ENCODE peak calls at places on chromosomes 1 and 21, in six cellular contexts. One of them, this sample, is unnamed.

GRCh38 chr1:5273280-5274003 is 619.0 kb downstream of the AJAP1 start:
- DNase-seq in K562: no peak
- DNase-seq in endothelial cell of umbilical vein: no peak
- DNase-seq in NB4: no peak
- DNase-seq in GM12878: no peak
- DNase-seq in HepG2: no peak
- DNase-seq in this sample: no peak

GRCh38 chr1:159881930-159882839 is 17.8 kb downstream of the CFAP45 start:
- DNase-seq in K562: peak; percentile 68
- DNase-seq in endothelial cell of umbilical vein: peak; percentile 89
- DNase-seq in NB4: peak; percentile 38
- DNase-seq in GM12878: no peak
- DNase-seq in HepG2: peak; percentile 32
- DNase-seq in this sample: peak; percentile 95

GRCh38 chr1:20716232-20716631 is 1.6 kb downstream of the KIF17 start:
- DNase-seq in K562: no peak
- DNase-seq in endothelial cell of umbilical vein: no peak
- DNase-seq in NB4: no peak
- DNase-seq in GM12878: no peak
- DNase-seq in HepG2: no peak
- DNase-seq in this sample: no peak

GRCh38 chr1:205356424-205357151 is at the start of gene KLHDC8A:
- DNase-seq in K562: no peak
- DNase-seq in endothelial cell of umbilical vein: no peak
- DNase-seq in NB4: no peak
- DNase-seq in GM12878: no peak
- DNase-seq in HepG2: no peak
- DNase-seq in this sample: no peak

GRCh38 chr1:227447531-227447990 is 115.8 kb upstream of the ZNF678 start:
- DNase-seq in K562: no peak
- DNase-seq in endothelial cell of umbilical vein: peak; percentile 46
- DNase-seq in NB4: no peak
- DNase-seq in GM12878: no peak
- DNase-seq in HepG2: no peak
- DNase-seq in this sample: no peak

GRCh38 chr1:89306273-89306672 is 33.6 kb upstream of the GBP5 start:
- DNase-seq in K562: no peak
- DNase-seq in endothelial cell of umbilical vein: no peak
- DNase-seq in NB4: no peak
- DNase-seq in GM12878: no peak
- DNase-seq in HepG2: no peak
- DNase-seq in this sample: no peak

GRCh38 chr1:175911138-175911537 is 167.7 kb upstream of the TNR start:
- DNase-seq in K562: no peak
- DNase-seq in endothelial cell of umbilical vein: no peak
- DNase-seq in NB4: no peak
- DNase-seq in GM12878: no peak
- DNase-seq in HepG2: no peak
- DNase-seq in this sample: no peak

GRCh38 chr1:61746768-61747167 is 4.5 kb downstream of the PATJ start:
- DNase-seq in K562: no peak
- DNase-seq in endothelial cell of umbilical vein: no peak
- DNase-seq in NB4: no peak
- DNase-seq in GM12878: no peak
- DNase-seq in HepG2: no peak
- DNase-seq in this sample: peak; percentile 12

GRCh38 chr1:205376739-205377138 is 20.0 kb upstream of the KLHDC8A start:
- DNase-seq in K562: no peak
- DNase-seq in endothelial cell of umbilical vein: no peak
- DNase-seq in NB4: peak; percentile 9
- DNase-seq in GM12878: no peak
- DNase-seq in HepG2: no peak
- DNase-seq in this sample: no peak

GRCh38 chr1:58431847-58432246 is 114.7 kb downstream of the OMA1 start:
- DNase-seq in K562: no peak
- DNase-seq in endothelial cell of umbilical vein: no peak
- DNase-seq in NB4: no peak
- DNase-seq in GM12878: no peak
- DNase-seq in HepG2: no peak
- DNase-seq in this sample: no peak

GRCh38 chr1:116128669-116129068 is 17.5 kb downstream of the MAB21L3 start:
- DNase-seq in K562: no peak
- DNase-seq in endothelial cell of umbilical vein: no peak
- DNase-seq in NB4: no peak
- DNase-seq in GM12878: no peak
- DNase-seq in HepG2: no peak
- DNase-seq in this sample: no peak

GRCh38 chr21:46477765-46478164 is 19.1 kb downstream of the DIP2A start:
- DNase-seq in K562: no peak
- DNase-seq in endothelial cell of umbilical vein: no peak
- DNase-seq in NB4: no peak
- DNase-seq in GM12878: no peak
- DNase-seq in HepG2: no peak
- DNase-seq in this sample: no peak

GRCh38 chr1:206826409-206826808 is 39.0 kb upstream of the IL20 start:
- DNase-seq in K562: no peak
- DNase-seq in endothelial cell of umbilical vein: no peak
- DNase-seq in NB4: no peak
- DNase-seq in GM12878: no peak
- DNase-seq in HepG2: no peak
- DNase-seq in this sample: no peak

GRCh38 chr1:83910461-83910860 is 88.5 kb downstream of the TTLL7 start:
- DNase-seq in K562: no peak
- DNase-seq in endothelial cell of umbilical vein: no peak
- DNase-seq in NB4: no peak
- DNase-seq in GM12878: no peak
- DNase-seq in HepG2: no peak
- DNase-seq in this sample: no peak

GRCh38 chr1:54813479-54814147 is 12.5 kb upstream of the TTC22 start:
- DNase-seq in K562: no peak
- DNase-seq in endothelial cell of umbilical vein: no peak
- DNase-seq in NB4: no peak
- DNase-seq in GM12878: no peak
- DNase-seq in HepG2: no peak
- DNase-seq in this sample: no peak

GRCh38 chr21:37264808-37265207 is 2.3 kb downstream of the VPS26C start:
- DNase-seq in K562: no peak
- DNase-seq in endothelial cell of umbilical vein: no peak
- DNase-seq in NB4: no peak
- DNase-seq in GM12878: no peak
- DNase-seq in HepG2: no peak
- DNase-seq in this sample: no peak

GRCh38 chr1:37998913-37999433 is 6.3 kb downstream of the FHL3 start:
- DNase-seq in K562: no peak
- DNase-seq in endothelial cell of umbilical vein: no peak
- DNase-seq in NB4: peak; percentile 77
- DNase-seq in GM12878: no peak
- DNase-seq in HepG2: no peak
- DNase-seq in this sample: no peak

GRCh38 chr1:167984886-167985489 is 48.1 kb upstream of the MPC2 start:
- DNase-seq in K562: peak; percentile 32
- DNase-seq in endothelial cell of umbilical vein: no peak
- DNase-seq in NB4: peak; percentile 4
- DNase-seq in GM12878: no peak
- DNase-seq in HepG2: no peak
- DNase-seq in this sample: no peak

GRCh38 chr21:31915566-31915965 is 42.7 kb downstream of the HUNK start:
- DNase-seq in K562: no peak
- DNase-seq in endothelial cell of umbilical vein: no peak
- DNase-seq in NB4: no peak
- DNase-seq in GM12878: no peak
- DNase-seq in HepG2: peak; percentile 52
- DNase-seq in this sample: no peak

GRCh38 chr1:6638226-6638625 is 13.6 kb downstream of the THAP3 start:
- DNase-seq in K562: no peak
- DNase-seq in endothelial cell of umbilical vein: no peak
- DNase-seq in NB4: no peak
- DNase-seq in GM12878: no peak
- DNase-seq in HepG2: no peak
- DNase-seq in this sample: no peak

GRCh38 chr1:65791860-65792670 is 630 bp upstream of the PDE4B start:
- DNase-seq in K562: no peak
- DNase-seq in endothelial cell of umbilical vein: no peak
- DNase-seq in NB4: no peak
- DNase-seq in GM12878: no peak
- DNase-seq in HepG2: no peak
- DNase-seq in this sample: no peak

GRCh38 chr1:21586926-21587601 is 77.8 kb downstream of the ALPL start:
- DNase-seq in K562: peak; percentile 90
- DNase-seq in endothelial cell of umbilical vein: peak; percentile 83
- DNase-seq in NB4: peak; percentile 46
- DNase-seq in GM12878: no peak
- DNase-seq in HepG2: peak; percentile 69
- DNase-seq in this sample: peak; percentile 91

GRCh38 chr1:160942926-160943325 is 11.7 kb downstream of the ITLN2 start:
- DNase-seq in K562: no peak
- DNase-seq in endothelial cell of umbilical vein: peak; percentile 28
- DNase-seq in NB4: peak; percentile 18
- DNase-seq in GM12878: no peak
- DNase-seq in HepG2: peak; percentile 14
- DNase-seq in this sample: no peak

GRCh38 chr1:235060607-235061470 is 67.8 kb downstream of the TOMM20 start:
- DNase-seq in K562: no peak
- DNase-seq in endothelial cell of umbilical vein: no peak
- DNase-seq in NB4: no peak
- DNase-seq in GM12878: no peak
- DNase-seq in HepG2: peak; percentile 81
- DNase-seq in this sample: no peak

GRCh38 chr1:21511579-21512522 is 2.6 kb downstream of the ALPL start:
- DNase-seq in K562: no peak
- DNase-seq in endothelial cell of umbilical vein: no peak
- DNase-seq in NB4: no peak
- DNase-seq in GM12878: no peak
- DNase-seq in HepG2: no peak
- DNase-seq in this sample: no peak

GRCh38 chr1:204545202-204545601 is 29.0 kb downstream of the MDM4 start:
- DNase-seq in K562: no peak
- DNase-seq in endothelial cell of umbilical vein: no peak
- DNase-seq in NB4: no peak
- DNase-seq in GM12878: no peak
- DNase-seq in HepG2: no peak
- DNase-seq in this sample: no peak

GRCh38 chr1:234584926-234585325 is 25.1 kb downstream of the IRF2BP2 start:
- DNase-seq in K562: no peak
- DNase-seq in endothelial cell of umbilical vein: no peak
- DNase-seq in NB4: no peak
- DNase-seq in GM12878: no peak
- DNase-seq in HepG2: no peak
- DNase-seq in this sample: no peak

GRCh38 chr1:17979815-17980214 is 127.8 kb upstream of the IGSF21 start:
- DNase-seq in K562: peak; percentile 27
- DNase-seq in endothelial cell of umbilical vein: no peak
- DNase-seq in NB4: no peak
- DNase-seq in GM12878: no peak
- DNase-seq in HepG2: no peak
- DNase-seq in this sample: no peak

GRCh38 chr1:77683142-77683835 is 831 bp upstream of the ZZZ3 start:
- DNase-seq in K562: peak; percentile 88
- DNase-seq in endothelial cell of umbilical vein: peak; percentile 92
- DNase-seq in NB4: peak; percentile 96
- DNase-seq in GM12878: peak; percentile 45
- DNase-seq in HepG2: peak; percentile 85
- DNase-seq in this sample: peak; percentile 91

GRCh38 chr1:32878637-32879041 is 7.7 kb upstream of the HPCA start:
- DNase-seq in K562: no peak
- DNase-seq in endothelial cell of umbilical vein: no peak
- DNase-seq in NB4: no peak
- DNase-seq in GM12878: no peak
- DNase-seq in HepG2: no peak
- DNase-seq in this sample: no peak

GRCh38 chr1:32878183-32878582 is 7.5 kb upstream of the FNDC5 start:
- DNase-seq in K562: no peak
- DNase-seq in endothelial cell of umbilical vein: no peak
- DNase-seq in NB4: no peak
- DNase-seq in GM12878: no peak
- DNase-seq in HepG2: no peak
- DNase-seq in this sample: no peak

GRCh38 chr1:32876341-32877210 is 5.9 kb upstream of the FNDC5 start:
- DNase-seq in K562: peak; percentile 88
- DNase-seq in endothelial cell of umbilical vein: peak; percentile 58
- DNase-seq in NB4: peak; percentile 71
- DNase-seq in GM12878: no peak
- DNase-seq in HepG2: peak; percentile 24
- DNase-seq in this sample: peak; percentile 34

GRCh38 chr1:32874860-32875793 is 4.4 kb upstream of the FNDC5 start:
- DNase-seq in K562: no peak
- DNase-seq in endothelial cell of umbilical vein: no peak
- DNase-seq in NB4: no peak
- DNase-seq in GM12878: no peak
- DNase-seq in HepG2: no peak
- DNase-seq in this sample: no peak

GRCh38 chr1:32877211-32878110 is 6.7 kb upstream of the FNDC5 start:
- DNase-seq in K562: no peak
- DNase-seq in endothelial cell of umbilical vein: no peak
- DNase-seq in NB4: no peak
- DNase-seq in GM12878: no peak
- DNase-seq in HepG2: no peak
- DNase-seq in this sample: no peak
- TF ChIP-seq MYC in K562: no peak
- TF ChIP-seq MYC in endothelial cell of umbilical vein: no peak
- TF ChIP-seq MYC in NB4: no peak
- TF ChIP-seq MYC in GM12878: no peak
- TF ChIP-seq MYC in HepG2: no peak
- TF ChIP-seq MYC in this sample: no peak

GRCh38 chr1:41093826-41094225 is 72.3 kb upstream of the SLFNL1 start:
- DNase-seq in K562: no peak
- DNase-seq in endothelial cell of umbilical vein: no peak
- DNase-seq in NB4: no peak
- DNase-seq in GM12878: no peak
- DNase-seq in HepG2: no peak
- DNase-seq in this sample: no peak
- TF ChIP-seq MYC in K562: no peak
- TF ChIP-seq MYC in endothelial cell of umbilical vein: no peak
- TF ChIP-seq MYC in NB4: no peak
- TF ChIP-seq MYC in GM12878: no peak
- TF ChIP-seq MYC in HepG2: no peak
- TF ChIP-seq MYC in this sample: no peak

GRCh38 chr1:192539450-192540132 is 36.0 kb upstream of the RGS1 start:
- DNase-seq in K562: no peak
- DNase-seq in endothelial cell of umbilical vein: peak; percentile 95
- DNase-seq in NB4: no peak
- DNase-seq in GM12878: no peak
- DNase-seq in HepG2: peak; percentile 70
- DNase-seq in this sample: peak; percentile 58
- TF ChIP-seq MYC in K562: no peak
- TF ChIP-seq MYC in endothelial cell of umbilical vein: no peak
- TF ChIP-seq MYC in NB4: no peak
- TF ChIP-seq MYC in GM12878: no peak
- TF ChIP-seq MYC in HepG2: no peak
- TF ChIP-seq MYC in this sample: no peak

DNA sequence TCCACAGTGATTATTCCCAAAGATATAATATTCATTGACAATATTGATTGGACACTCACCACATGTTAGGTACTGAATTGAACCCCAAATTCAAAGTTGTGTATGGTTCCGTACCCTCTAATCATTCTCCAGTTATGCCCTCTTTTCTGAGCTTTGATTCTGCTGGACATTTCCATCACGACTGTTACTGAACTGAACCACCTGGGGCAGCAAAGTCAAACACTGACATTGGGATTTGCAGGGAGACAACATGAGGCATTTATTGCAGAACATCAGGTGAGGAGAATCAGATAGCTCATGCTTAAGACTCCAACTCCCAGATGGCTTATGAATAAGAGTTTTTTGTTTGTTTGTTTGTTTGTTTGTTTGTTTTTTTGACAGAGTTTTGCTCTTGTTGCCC is 420.9 kb downstream of the DISC1 start:
- DNase-seq in K562: no peak
- DNase-seq in endothelial cell of umbilical vein: no peak
- DNase-seq in NB4: no peak
- DNase-seq in GM12878: no peak
- DNase-seq in HepG2: no peak
- DNase-seq in this sample: no peak
- TF ChIP-seq MYC in K562: no peak
- TF ChIP-seq MYC in endothelial cell of umbilical vein: no peak
- TF ChIP-seq MYC in NB4: no peak
- TF ChIP-seq MYC in GM12878: no peak
- TF ChIP-seq MYC in HepG2: no peak
- TF ChIP-seq MYC in this sample: no peak

This sample was measured in A549.